ENCODE peak calls at places on chromosomes 3 and 15, in ten cellular contexts. W is foreskin fibroblast; O is fibroblast of mammary gland; V is GM12864; J is right lobe of liver; E is cardiac fibroblast; X is CD8-positive, alpha-beta T cell; M is thyroid gland; Z is endodermal cell; D is mucosa of descending colon. K is an unnamed sample.

GRCh38 chr15:31338879-31339557 is 12.4 kb downstream of the KLF13 start:
- DNase-seq in W (peak; percentile 70), O (peak; percentile 85), V (no peak), J (peak; percentile 87), E (peak; percentile 91), X (no peak), M (peak; percentile 89), Z (no peak), D (peak; percentile 43), K (no peak)

GRCh38 chr15:26974120-26974780 is 3.3 kb downstream of the GABRG3 start:
- DNase-seq in W (peak; percentile 4), O (peak; percentile 3), V (no peak), J (no peak), E (peak; percentile 15), X (no peak), M (no peak), Z (peak; percentile 67), D (no peak), K (no peak)

GRCh38 chr15:78055923-78056713 is 21.4 kb downstream of the TBC1D2B start:
- DNase-seq in W (peak; percentile 72), O (peak; percentile 50), V (no peak), J (peak; percentile 65), E (peak; percentile 48), X (no peak), M (peak; percentile 60), Z (peak; percentile 65), D (peak; percentile 71), K (no peak)

GRCh38 chr3:188712257-188712924 is 459.4 kb upstream of the TPRG1 start:
- DNase-seq in W (peak; percentile 51), O (peak; percentile 82), V (no peak), J (no peak), E (peak; percentile 87), X (no peak), M (no peak), Z (no peak), D (no peak), K (no peak)

GRCh38 chr15:22786868-22787698 is 639 bp downstream of the NIPA1 start:
- DNase-seq in W (peak; percentile 56), O (peak; percentile 10), V (no peak), J (no peak), E (peak; percentile 39), X (no peak), M (peak; percentile 49), Z (peak; percentile 80), D (peak; percentile 35), K (peak; percentile 63)

GRCh38 chr3:170355738-170356595 is 1.5 kb upstream of the SKIL start:
- DNase-seq in W (peak; percentile 53), O (peak; percentile 25), V (no peak), J (peak; percentile 60), E (peak; percentile 66), X (no peak), M (peak; percentile 55), Z (peak; percentile 72), D (peak; percentile 54), K (peak; percentile 54)

GRCh38 chr3:67484085-67484484 is 170.3 kb downstream of the SUCLG2 start:
- DNase-seq in W (no peak), O (no peak), V (no peak), J (no peak), E (no peak), X (no peak), M (no peak), Z (no peak), D (no peak), K (no peak)

GRCh38 chr3:29170894-29171582 is 109.8 kb upstream of the RBMS3 start:
- DNase-seq in W (peak; percentile 24), O (peak; percentile 24), V (no peak), J (no peak), E (peak; percentile 63), X (no peak), M (no peak), Z (no peak), D (no peak), K (no peak)

GRCh38 chr15:85583404-85584390 is 203.3 kb downstream of the AKAP13 start:
- DNase-seq in W (no peak), O (peak; percentile 69), V (peak; percentile 77), J (no peak), E (peak; percentile 88), X (no peak), M (peak; percentile 70), Z (no peak), D (peak; percentile 45), K (peak; percentile 73)

GRCh38 chr3:25423780-25424179 is 4.3 kb upstream of the RARB start:
- DNase-seq in W (peak; percentile 60), O (peak; percentile 70), V (no peak), J (no peak), E (peak; percentile 76), X (no peak), M (peak; percentile 45), Z (no peak), D (no peak), K (no peak)

GRCh38 chr3:89851974-89852621 is 744.7 kb downstream of the EPHA3 start:
- DNase-seq in W (peak; percentile 59), O (peak; percentile 1), V (no peak), J (no peak), E (peak; percentile 54), X (no peak), M (peak; percentile 48), Z (peak; percentile 94), D (peak; percentile 51), K (no peak)

GRCh38 chr3:57956119-57956832 is 51.9 kb upstream of the FLNB start:
- DNase-seq in W (peak; percentile 87), O (peak; percentile 96), V (no peak), J (no peak), E (peak; percentile 96), X (no peak), M (no peak), Z (no peak), D (no peak), K (no peak)

GRCh38 chr3:62795978-62796635 is 79.1 kb downstream of the CADPS start:
- DNase-seq in W (no peak), O (no peak), V (no peak), J (no peak), E (no peak), X (no peak), M (no peak), Z (peak; percentile 46), D (no peak), K (no peak)

GRCh38 chr3:82938821-82939328 is 1177.4 kb upstream of the GBE1 start:
- DNase-seq in W (no peak), O (no peak), V (no peak), J (no peak), E (no peak), X (peak; percentile 45), M (no peak), Z (peak; percentile 34), D (no peak), K (no peak)

GRCh38 chr3:125433611-125434041 is 58.5 kb upstream of the ZNF148 start:
- DNase-seq in W (no peak), O (no peak), V (no peak), J (no peak), E (no peak), X (no peak), M (peak; percentile 61), Z (no peak), D (no peak), K (no peak)

GRCh38 chr15:80059786-80060489 is 462 bp downstream of the ZFAND6 start:
- DNase-seq in W (peak; percentile 49), O (peak; percentile 16), V (no peak), J (no peak), E (no peak), X (no peak), M (peak; percentile 76), Z (no peak), D (no peak), K (no peak)

GRCh38 chr3:42182555-42182954 is 83.4 kb downstream of the CCK start:
- DNase-seq in W (no peak), O (no peak), V (no peak), J (no peak), E (no peak), X (no peak), M (no peak), Z (no peak), D (no peak), K (no peak)

GRCh38 chr3:159174715-159175390 is 373.0 kb downstream of the MFSD1 start:
- DNase-seq in W (peak; percentile 30), O (peak; percentile 42), V (no peak), J (no peak), E (peak; percentile 24), X (no peak), M (no peak), Z (no peak), D (no peak), K (no peak)

GRCh38 chr3:86563358-86563970 is 427.5 kb downstream of the VGLL3 start:
- DNase-seq in W (peak; percentile 45), O (peak; percentile 46), V (peak; percentile 10), J (no peak), E (peak; percentile 62), X (no peak), M (no peak), Z (no peak), D (no peak), K (no peak)

GRCh38 chr3:129429080-129429451 is 630 bp upstream of the EFCAB12 start:
- DNase-seq in W (no peak), O (no peak), V (no peak), J (no peak), E (no peak), X (no peak), M (no peak), Z (no peak), D (no peak), K (no peak)
- H3K4me3 ChIP-seq in W (no peak overlapping the region), O (no peak overlapping the region), V (no peak overlapping the region), J (peak overlapping the region; percentile 52), E (no peak overlapping the region), X (no peak overlapping the region), M (no peak overlapping the region), Z (no peak overlapping the region), D (no peak overlapping the region), K (no peak overlapping the region)

GRCh38 chr3:53547327-53547726 is 52.9 kb downstream of the CACNA1D start:
- DNase-seq in W (no peak), O (no peak), V (no peak), J (no peak), E (no peak), X (no peak), M (no peak), Z (no peak), D (no peak), K (no peak)
- TF ChIP-seq CTCF in W (no peak), O (no peak), V (no peak), J (no peak), E (no peak), X (no peak), M (no peak), Z (no peak), D (no peak), K (no peak)

DNA sequence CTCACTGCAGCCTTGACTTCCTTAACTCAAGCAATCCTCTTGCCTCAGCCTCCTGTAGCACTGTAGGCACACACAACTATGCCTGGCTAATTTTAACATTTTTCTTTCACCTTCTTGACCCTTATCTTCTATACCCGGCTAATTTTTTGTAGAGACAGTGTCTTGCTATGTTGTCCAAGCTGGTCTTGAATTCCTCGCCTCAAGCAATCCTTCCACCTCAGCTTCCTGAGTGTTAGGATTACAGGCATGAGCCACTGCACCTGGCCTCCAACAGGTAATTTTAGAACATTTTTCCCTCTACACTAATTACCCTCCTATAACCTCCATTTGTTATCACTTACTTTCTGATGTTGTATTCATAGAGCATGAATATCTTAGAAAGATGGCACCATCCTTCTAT is 60.3 kb downstream of the SPG11 start:
- DNase-seq in W (no peak), O (no peak), V (no peak), J (no peak), E (no peak), X (no peak), M (no peak), Z (no peak), D (no peak), K (no peak)
- H3K4me3 ChIP-seq in W (no peak overlapping the region), O (no peak overlapping the region), V (no peak overlapping the region), J (no peak overlapping the region), E (no peak overlapping the region), X (no peak overlapping the region), M (no peak overlapping the region), Z (no peak overlapping the region), D (no peak overlapping the region), K (no peak overlapping the region)

GRCh38 chr3:177816667-177817208 is 619.5 kb upstream of the TBL1XR1 start:
- DNase-seq in W (peak; percentile 80), O (peak; percentile 75), V (no peak), J (no peak), E (peak; percentile 97), X (no peak), M (peak; percentile 62), Z (no peak), D (no peak), K (no peak)
- TF ChIP-seq CTCF in W (no peak), O (peak; percentile 29), V (peak; percentile 10), J (no peak), E (peak; percentile 18), X (no peak), M (no peak), Z (peak; percentile 40), D (no peak), K (no peak)

K was measured in GM06990.